ENCODE peak calls at places on chromosomes 11 and 22, in nine cellular contexts. Z is T-helper 2 cell, Y is HFFc6, O is hypothalamus, W is mammary epithelial cell, N is adrenal gland, U is dorsolateral prefrontal cortex, P is choroid plexus epithelial cell, V is transverse colon. T is an unnamed sample.

GRCh38 chr11:118620529-118621070 is 13.2 kb downstream of the PHLDB1 start:
- DNase-seq in Z (no peak), Y (no peak), O (no peak), W (no peak), N (no peak), U (no peak), P (no peak), V (no peak), T (no peak)

GRCh38 chr11:67160872-67161783 is 42.1 kb downstream of the KDM2A start:
- DNase-seq in Z (no peak), Y (no peak), O (no peak), W (peak; percentile 27), N (no peak), U (no peak), P (peak; percentile 53), V (no peak), T (no peak)

GRCh38 chr11:104435498-104435897 is 271.6 kb upstream of the PDGFD start:
- DNase-seq in Z (no peak), Y (no peak), O (no peak), W (no peak), N (no peak), U (no peak), P (peak; percentile 5), V (no peak), T (no peak)

GRCh38 chr11:83724704-83725114 is 438.5 kb upstream of the CCDC90B start:
- DNase-seq in Z (no peak), Y (no peak), O (no peak), W (peak; percentile 40), N (no peak), U (peak; percentile 10), P (peak; percentile 13), V (no peak), T (peak; percentile 34)

GRCh38 chr22:22922954-22923319 is 35.3 kb downstream of the IGLL5 start:
- DNase-seq in Z (no peak), Y (no peak), O (no peak), W (no peak), N (no peak), U (no peak), P (no peak), V (no peak), T (no peak)

GRCh38 chr11:8110396-8110795 is 29.4 kb downstream of the TUB start:
- DNase-seq in Z (no peak), Y (no peak), O (no peak), W (no peak), N (no peak), U (no peak), P (no peak), V (no peak), T (no peak)

GRCh38 chr22:17057959-17058814 is 26.6 kb upstream of the IL17RA start:
- DNase-seq in Z (peak; percentile 14), Y (peak; percentile 71), O (peak; percentile 30), W (peak; percentile 52), N (peak; percentile 84), U (peak; percentile 66), P (peak; percentile 85), V (peak; percentile 60), T (peak; percentile 11)

GRCh38 chr11:77037057-77037456 is 2.9 kb downstream of the B3GNT6 start:
- DNase-seq in Z (no peak), Y (no peak), O (no peak), W (no peak), N (no peak), U (no peak), P (no peak), V (no peak), T (no peak)

GRCh38 chr22:24968066-24968561 is 15.6 kb downstream of the KIAA1671 start:
- DNase-seq in Z (no peak), Y (peak; percentile 12), O (no peak), W (peak; percentile 71), N (peak; percentile 90), U (no peak), P (no peak), V (no peak), T (no peak)

T was measured in foreskin keratinocyte.